ENCODE peak calls at places on chromosomes 7 and 10, in seven cellular contexts. Q, O, T, X, E, V and N are unnamed samples.

GRCh38 chr7:101562531-101563197 is 66.4 kb downstream of the MYL10 start:
- DNase-seq in Q (no peak), T (no peak), V (no peak), O (no peak), E (no peak), X (peak; percentile 82), N (no peak)

GRCh38 chr7:151249034-151249731 is 689 bp upstream of the SMARCD3 start:
- DNase-seq in T (no peak), X (no peak), E (peak; percentile 91), V (no peak), Q (peak; percentile 52), O (peak; percentile 19), N (peak; percentile 60)

GRCh38 chr7:17071866-17072265 is 190.1 kb upstream of the AGR3 start:
- DNase-seq in T (no peak), V (no peak), O (no peak), Q (no peak), E (no peak), X (no peak), N (no peak)

GRCh38 chr7:151424799-151425198 is 15.0 kb upstream of the WDR86 start:
- DNase-seq in X (no peak), Q (no peak), E (no peak), T (no peak), V (no peak), O (no peak), N (no peak)

GRCh38 chr10:48683424-48683823 is 1.2 kb upstream of the WDFY4 start:
- DNase-seq in Q (no peak), X (no peak), V (no peak), E (no peak), T (no peak), O (no peak), N (no peak)

GRCh38 chr7:82443044-82443800 is at the start of gene CACNA2D1:
- DNase-seq in E (peak; percentile 50), Q (no peak), V (no peak), T (peak; percentile 69), O (no peak), X (peak; percentile 90), N (peak; percentile 43)

GRCh38 chr10:51422311-51423120 is 276.9 kb downstream of the CSTF2T start:
- DNase-seq in E (peak; percentile 32), T (peak; percentile 50), V (no peak), X (no peak), Q (no peak), O (no peak), N (peak; percentile 75)

GRCh38 chr10:21677551-21677950 is 143.5 kb downstream of the MLLT10 start:
- DNase-seq in T (no peak), V (no peak), X (no peak), Q (no peak), E (no peak), O (no peak), N (no peak)

GRCh38 chr10:58175990-58176910 is 91.4 kb downstream of the IPMK start:
- DNase-seq in O (no peak), E (no peak), X (no peak), Q (no peak), V (no peak), T (no peak), N (peak; percentile 48)

GRCh38 chr7:159031135-159031701 is 113.4 kb downstream of the VIPR2 start:
- DNase-seq in O (no peak), E (no peak), Q (no peak), T (peak; percentile 26), V (no peak), X (peak; percentile 90), N (no peak)

GRCh38 chr10:131099028-131099427 is 212.5 kb downstream of the TCERG1L start:
- DNase-seq in V (no peak), O (no peak), T (no peak), X (no peak), Q (no peak), E (no peak), N (no peak)

GRCh38 chr7:93973134-93973533 is 31.0 kb downstream of the BET1 start:
- DNase-seq in O (no peak), Q (no peak), T (no peak), V (no peak), E (no peak), X (no peak), N (no peak)

GRCh38 chr10:66844176-66844947 is 81.5 kb upstream of the LRRTM3 start:
- DNase-seq in X (no peak), T (no peak), V (no peak), E (no peak), O (no peak), Q (no peak), N (no peak)

GRCh38 chr10:100983868-100984669 is 3.2 kb downstream of the MRPL43 start:
- DNase-seq in E (no peak), T (no peak), Q (no peak), X (peak; percentile 77), O (no peak), V (no peak), N (no peak)

GRCh38 chr10:69439813-69440506 is 11.3 kb upstream of the TSPAN15 start:
- DNase-seq in E (no peak), O (no peak), X (no peak), V (no peak), Q (peak; percentile 67), T (no peak), N (peak; percentile 40)

GRCh38 chr10:42419789-42420188 is 218.6 kb downstream of the ZNF33B start:
- DNase-seq in X (no peak), Q (no peak), E (no peak), V (no peak), O (no peak), T (no peak), N (no peak)

GRCh38 chr10:58475322-58476277 is 37.1 kb upstream of the BICC1 start:
- DNase-seq in T (no peak), Q (no peak), O (no peak), V (no peak), X (no peak), E (peak; percentile 18), N (no peak)

GRCh38 chr7:40808409-40808942 is 673.7 kb downstream of the SUGCT start:
- DNase-seq in V (peak; percentile 93), X (no peak), E (peak; percentile 74), Q (no peak), T (no peak), O (no peak), N (no peak)

GRCh38 chr7:115851291-115851690 is 179.3 kb downstream of the TFEC start:
- DNase-seq in O (no peak), Q (no peak), V (no peak), E (no peak), X (no peak), T (no peak), N (peak; percentile 68)

GRCh38 chr7:113918946-113919345 is at the start of gene PPP1R3A:
- DNase-seq in Q (no peak), E (peak; percentile 5), X (no peak), T (no peak), V (no peak), O (no peak), N (no peak)

GRCh38 chr10:88897019-88897853 is 17.2 kb downstream of the STAMBPL1 start:
- DNase-seq in X (no peak), Q (no peak), T (no peak), O (no peak), V (no peak), E (no peak), N (no peak)

GRCh38 chr10:9305018-9305655 is 1250.6 kb downstream of the GATA3 start:
- DNase-seq in Q (no peak), T (no peak), X (no peak), V (no peak), E (no peak), O (no peak), N (peak; percentile 68)

GRCh38 chr10:15494850-15495249 is 123.8 kb upstream of the FAM171A1 start:
- DNase-seq in V (no peak), Q (no peak), O (no peak), T (no peak), X (no peak), E (no peak), N (no peak)

GRCh38 chr7:55549457-55549856 is 22.8 kb downstream of the VOPP1 start:
- DNase-seq in X (no peak), O (no peak), T (no peak), Q (no peak), V (no peak), E (no peak), N (no peak)

GRCh38 chr10:84179059-84179710 is 5.6 kb downstream of the GPR15LG start:
- DNase-seq in V (peak; percentile 96), O (no peak), T (no peak), X (peak; percentile 55), Q (no peak), E (no peak), N (no peak)

GRCh38 chr10:86900955-86901354 is 56.5 kb downstream of the MMRN2 start:
- DNase-seq in V (no peak), Q (no peak), T (no peak), X (no peak), E (peak; percentile 23), O (no peak), N (no peak)

GRCh38 chr10:79320785-79321493 is 26.3 kb upstream of the PPIF start:
- DNase-seq in Q (peak; percentile 84), O (no peak), V (peak; percentile 83), E (peak; percentile 64), X (no peak), T (no peak), N (no peak)

GRCh38 chr10:113554214-113554613 is 1.4 kb downstream of the HABP2 start:
- DNase-seq in V (no peak), X (no peak), E (no peak), Q (no peak), O (no peak), T (no peak), N (no peak)

GRCh38 chr10:75043256-75044121 is 68.0 kb upstream of the SAMD8 start:
- DNase-seq in E (no peak), X (peak; percentile 76), Q (no peak), T (peak; percentile 42), V (no peak), O (peak; percentile 23), N (peak; percentile 78)

GRCh38 chr7:134804351-134804750 is 24.9 kb downstream of the CALD1 start:
- DNase-seq in X (no peak), T (no peak), E (no peak), V (no peak), O (no peak), Q (no peak), N (no peak)

GRCh38 chr7:140669352-140669751 is 3.4 kb upstream of the ADCK2 start:
- DNase-seq in X (no peak), O (no peak), V (no peak), Q (no peak), E (no peak), T (no peak), N (no peak)

GRCh38 chr10:27783660-27784059 is 38.0 kb upstream of the MKX start:
- DNase-seq in E (peak; percentile 1), Q (no peak), T (peak; percentile 53), V (peak; percentile 12), O (no peak), X (no peak), N (peak; percentile 80)

GRCh38 chr10:103693070-103693811 is 162.1 kb downstream of the SH3PXD2A start:
- DNase-seq in T (peak; percentile 33), E (peak; percentile 60), O (peak; percentile 33), V (no peak), X (no peak), Q (no peak), N (no peak)

GRCh38 chr7:132367795-132368194 is 208.5 kb downstream of the PLXNA4 start:
- DNase-seq in T (no peak), O (no peak), V (no peak), X (no peak), E (no peak), Q (no peak), N (no peak)

GRCh38 chr7:131489196-131489595 is 67.2 kb downstream of the PODXL start:
- DNase-seq in O (no peak), T (no peak), X (no peak), Q (no peak), E (no peak), V (no peak), N (no peak)